ENCODE peak calls at places on chromosomes 6 and 20, in four cellular contexts. C is fibroblast of mammary gland, Z is lower lobe of right lung, I is lung. A is an unnamed sample.

GRCh38 chr6:112717856-112718255 is 370.7 kb downstream of the RFPL4B start:
- DNase-seq in Z (no peak), I (no peak), C (peak; percentile 1), A (no peak)

GRCh38 chr6:1063671-1064355 is 248.1 kb upstream of the FOXQ1 start:
- DNase-seq in Z (no peak), I (no peak), C (peak; percentile 25), A (no peak)

GRCh38 chr6:100968934-100969333 is 87.8 kb upstream of the ASCC3 start:
- DNase-seq in C (no peak), I (no peak), Z (no peak), A (no peak)

GRCh38 chr20:41178904-41179432 is 41.6 kb downstream of the PLCG1 start:
- DNase-seq in C (no peak), I (no peak), Z (peak; percentile 40), A (peak; percentile 8)

GRCh38 chr6:34630040-34630439 is 66.5 kb downstream of the ILRUN start:
- DNase-seq in I (no peak), C (peak; percentile 91), Z (no peak), A (no peak)

GRCh38 chr20:5612476-5613291 is 137.5 kb upstream of the SHLD1 start:
- DNase-seq in Z (no peak), I (no peak), C (peak; percentile 85), A (no peak)

GRCh38 chr20:42191140-42191860 is 573.1 kb upstream of the CHD6 start:
- DNase-seq in C (no peak), Z (no peak), I (no peak), A (no peak)

GRCh38 chr20:15599961-15600360 is 973.3 kb downstream of the KIF16B start:
- DNase-seq in I (no peak), Z (no peak), C (no peak), A (no peak)

GRCh38 chr6:83429857-83430605 is 820 bp downstream of the ME1 start:
- DNase-seq in I (peak; percentile 55), C (peak; percentile 46), Z (peak; percentile 55), A (peak; percentile 15)

GRCh38 chr6:1665214-1665613 is 55.5 kb downstream of the FOXC1 start:
- DNase-seq in C (no peak), I (no peak), Z (no peak), A (no peak)

GRCh38 chr20:46030290-46031013 is 1.4 kb downstream of the SLC12A5 start:
- DNase-seq in C (no peak), Z (no peak), I (no peak), A (no peak)

GRCh38 chr20:50855498-50856474 is 60.9 kb downstream of the BCAS4 start:
- DNase-seq in C (peak; percentile 23), Z (no peak), I (no peak), A (no peak)

GRCh38 chr6:20208687-20209378 is 3.4 kb downstream of the MBOAT1 start:
- DNase-seq in C (peak; percentile 13), I (no peak), Z (no peak), A (no peak)

GRCh38 chr20:38079353-38079752 is 45.8 kb downstream of the RPRD1B start:
- DNase-seq in I (no peak), Z (no peak), C (no peak), A (no peak)

GRCh38 chr6:130307752-130308361 is 58.0 kb upstream of the TMEM200A start:
- DNase-seq in C (peak; percentile 82), I (no peak), Z (no peak), A (no peak)

GRCh38 chr6:46302176-46302575 is 131.4 kb upstream of the ENPP5 start:
- DNase-seq in I (no peak), C (no peak), Z (no peak), A (no peak)

GRCh38 chr6:129498950-129499870 is 210.8 kb downstream of the ARHGAP18 start:
- DNase-seq in C (peak; percentile 80), Z (no peak), I (no peak), A (no peak)

GRCh38 chr20:34915131-34915530 is 38.7 kb downstream of the ACSS2 start:
- DNase-seq in C (no peak), Z (no peak), I (no peak), A (no peak)

GRCh38 chr6:79031821-79032590 is 46.0 kb downstream of the PHIP start:
- DNase-seq in I (no peak), Z (no peak), C (peak; percentile 52), A (no peak)

GRCh38 chr6:131290955-131291354 is 155.7 kb downstream of the AKAP7 start:
- DNase-seq in I (no peak), Z (no peak), C (no peak), A (no peak)

GRCh38 chr6:144347933-144348332 is 62.8 kb downstream of the UTRN start:
- DNase-seq in I (no peak), Z (no peak), C (no peak), A (no peak)

GRCh38 chr20:8853805-8854338 is 215.0 kb upstream of the PLCB4 start:
- DNase-seq in C (peak; percentile 84), I (no peak), Z (no peak), A (no peak)

GRCh38 chr6:125872259-125872921 is 81.6 kb downstream of the NCOA7 start:
- DNase-seq in Z (no peak), C (no peak), I (no peak), A (no peak)

GRCh38 chr6:69610073-69610472 is 186.7 kb downstream of the LMBRD1 start:
- DNase-seq in C (no peak), I (no peak), Z (no peak), A (no peak)

GRCh38 chr6:33276864-33277662 is at the start of gene B3GALT4:
- DNase-seq in I (peak; percentile 77), C (peak; percentile 77), Z (peak; percentile 85), A (peak; percentile 93)

GRCh38 chr6:117547688-117548621 is 54.4 kb downstream of the GOPC start:
- DNase-seq in Z (peak; percentile 54), I (no peak), C (peak; percentile 47), A (peak; percentile 57)

GRCh38 chr6:170542031-170542719 is 10.9 kb downstream of the PSMB1 start:
- DNase-seq in C (peak; percentile 33), I (no peak), Z (no peak), A (no peak)

GRCh38 chr6:18990313-18990978 is 603.3 kb downstream of the RNF144B start:
- DNase-seq in Z (peak; percentile 77), I (peak; percentile 79), C (peak; percentile 37), A (peak; percentile 69)

GRCh38 chr6:169530762-169531143 is 171.1 kb downstream of the WDR27 start:
- DNase-seq in Z (no peak), I (no peak), C (no peak), A (no peak)

GRCh38 chr6:30935018-30935417 is 3.0 kb upstream of the SFTA2 start:
- DNase-seq in I (peak; percentile 85), C (no peak), Z (peak; percentile 72), A (no peak)

GRCh38 chr6:29887819-29888581 is 54.3 kb upstream of the HLA-A start:
- DNase-seq in Z (peak; percentile 95), I (peak; percentile 89), C (peak; percentile 24), A (peak; percentile 94)

GRCh38 chr20:14494355-14494754 is 156.9 kb upstream of the FLRT3 start:
- DNase-seq in Z (no peak), I (no peak), C (no peak), A (no peak)

GRCh38 chr6:166623318-166623717 is 3.7 kb downstream of the RPS6KA2 start:
- DNase-seq in Z (no peak), I (peak; percentile 65), C (peak; percentile 25), A (no peak)

GRCh38 chr6:2763345-2763841 is 1.8 kb upstream of the WRNIP1 start:
- DNase-seq in Z (peak; percentile 68), I (peak; percentile 47), C (no peak), A (no peak)

GRCh38 chr6:41724638-41725501 is 10.5 kb downstream of the TFEB start:
- DNase-seq in Z (no peak), C (no peak), I (no peak), A (no peak)

GRCh38 chr6:41721396-41721795 is 14.0 kb downstream of the TFEB start:
- DNase-seq in Z (peak; percentile 14), C (no peak), I (no peak), A (no peak)

GRCh38 chr6:41726876-41727275 is 8.5 kb downstream of the TFEB start:
- DNase-seq in C (no peak), I (no peak), Z (peak; percentile 46), A (no peak)

GRCh38 chr6:41723178-41723935 is 12.1 kb downstream of the TFEB start:
- DNase-seq in Z (peak; percentile 93), C (peak; percentile 88), I (peak; percentile 86), A (peak; percentile 70)

GRCh38 chr6:41723936-41724637 is 11.3 kb downstream of the TFEB start:
- DNase-seq in C (no peak), Z (no peak), I (no peak), A (peak; percentile 14)
- H3K4me3 ChIP-seq in C (no peak overlapping the region), Z (peak overlapping the region; percentile 32), I (no peak overlapping the region), A (no peak overlapping the region)

GRCh38 chr6:39401376-39401775 is 78.9 kb upstream of the KCNK16 start:
- DNase-seq in I (no peak), Z (no peak), C (no peak), A (no peak)

GRCh38 chr6:39400026-39400425 is 77.5 kb upstream of the KCNK16 start:
- DNase-seq in I (no peak), Z (no peak), C (no peak), A (no peak)

GRCh38 chr6:39402239-39402751 is 79.8 kb upstream of the KCNK16 start:
- DNase-seq in I (no peak), C (peak; percentile 2), Z (no peak), A (no peak)

GRCh38 chr6:39404312-39404711 is 81.8 kb upstream of the KCNK16 start:
- DNase-seq in I (no peak), C (no peak), Z (no peak), A (no peak)

DNA sequence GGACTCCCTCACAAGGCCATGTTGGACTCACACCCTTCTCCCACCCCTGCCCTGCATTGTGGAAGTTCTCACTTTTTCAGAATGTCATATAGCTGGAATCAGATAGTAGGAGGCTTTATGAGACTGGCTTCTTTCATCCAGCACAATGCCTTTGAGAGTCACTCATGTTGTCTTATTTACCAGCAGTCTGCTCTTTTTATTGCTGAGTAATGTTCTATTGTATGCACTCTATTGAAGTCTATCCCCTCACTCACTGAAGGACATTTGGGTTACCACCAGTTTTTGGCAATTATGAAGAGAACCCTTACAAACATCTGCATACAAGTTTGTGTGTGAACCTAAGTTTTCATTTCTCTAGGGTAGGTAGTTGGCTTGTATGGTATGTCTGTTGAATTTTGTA is 80.8 kb upstream of the KCNK16 start:
- DNase-seq in C (no peak), I (no peak), Z (no peak), A (no peak)
- H3K4me3 ChIP-seq in C (no peak overlapping the region), I (no peak overlapping the region), Z (no peak overlapping the region), A (no peak overlapping the region)

DNA sequence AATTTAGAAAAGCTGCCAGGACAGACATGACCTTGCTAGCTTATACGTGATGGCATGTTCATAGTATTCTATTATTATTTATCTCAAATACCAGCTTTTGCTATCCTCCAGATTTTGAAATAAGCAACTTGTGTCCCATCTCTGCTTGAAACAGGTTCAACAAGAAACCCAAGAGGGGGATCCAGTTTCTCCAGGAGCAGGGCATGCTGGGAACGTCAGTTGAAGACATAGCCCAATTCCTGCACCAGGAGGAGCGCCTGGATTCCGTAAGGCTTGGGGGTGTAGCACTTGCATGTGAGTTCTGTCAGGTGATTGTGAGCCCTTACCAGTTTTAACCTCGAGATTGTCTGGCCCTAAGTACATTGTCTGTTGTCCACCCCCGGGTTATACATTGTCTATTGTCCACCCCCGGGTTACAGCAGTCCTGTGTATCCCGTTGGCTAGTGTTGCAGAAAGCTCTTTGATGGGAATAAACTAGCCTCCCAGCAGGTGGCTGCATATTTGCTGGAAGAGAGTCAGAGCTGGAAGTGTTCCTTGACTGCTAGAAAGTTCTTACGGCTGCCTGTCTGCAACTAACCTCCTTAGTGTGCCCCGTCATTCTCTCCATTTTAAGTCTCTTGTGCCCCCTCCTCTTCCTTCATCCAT is 61.4 kb upstream of the CSE1L start:
- DNase-seq in Z (no peak), C (no peak), I (no peak), A (no peak)
- H3K4me3 ChIP-seq in Z (no peak overlapping the region), C (no peak overlapping the region), I (no peak overlapping the region), A (no peak overlapping the region)

GRCh38 chr6:133917781-133918180 is 28.9 kb downstream of the TCF21 start:
- DNase-seq in I (no peak), C (no peak), Z (no peak), A (no peak)
- H3K4me3 ChIP-seq in I (no peak overlapping the region), C (no peak overlapping the region), Z (no peak overlapping the region), A (no peak overlapping the region)